ENCODE peak calls at places on chromosomes 5 and 9, in five cellular contexts. G is CD4-positive, alpha-beta T cell; Q is heart left ventricle; E is fibroblast of the aortic adventitia; P is body of pancreas. X is an unnamed sample.

GRCh38 chr5:170420809-170421412 is 31.7 kb upstream of the KCNMB1 start:
- DNase-seq in Q (no peak), G (peak), P (peak), E (peak), X (peak)

GRCh38 chr9:87179556-87180340 is 232.4 kb upstream of the GAS1 start:
- DNase-seq in E (no peak), Q (no peak), P (no peak), G (no peak), X (no peak)

GRCh38 chr5:179131886-179132585 is 71.9 kb downstream of the ZNF354C start:
- DNase-seq in P (no peak), E (no peak), G (no peak), Q (peak), X (no peak)

GRCh38 chr5:134451618-134452505 is 40.2 kb upstream of the CDKN2AIPNL start:
- DNase-seq in E (peak), P (peak), Q (no peak), G (no peak), X (no peak)

GRCh38 chr9:38431101-38431500 is 6.8 kb upstream of the IGFBPL1 start:
- DNase-seq in G (no peak), P (no peak), E (no peak), Q (no peak), X (no peak)

GRCh38 chr5:68290260-68290674 is 74.7 kb downstream of the PIK3R1 start:
- DNase-seq in P (peak), G (no peak), E (peak), Q (no peak), X (no peak)

GRCh38 chr9:122378236-122378635 is 7.4 kb downstream of the PTGS1 start:
- DNase-seq in G (no peak), Q (no peak), E (no peak), P (no peak), X (no peak)

GRCh38 chr9:138049085-138049778 is 171.7 kb downstream of the CACNA1B start:
- DNase-seq in Q (peak), G (no peak), P (no peak), E (no peak), X (no peak)

GRCh38 chr9:97419315-97419867 is 7.5 kb downstream of the TDRD7 start:
- DNase-seq in P (no peak), G (no peak), Q (no peak), E (peak), X (no peak)

GRCh38 chr9:116087246-116087645 is 66.3 kb upstream of the PAPPA start:
- DNase-seq in Q (no peak), P (peak), E (peak), G (no peak), X (no peak)

GRCh38 chr9:120715331-120715924 is 1.2 kb upstream of the MEGF9 start:
- DNase-seq in Q (no peak), P (peak), E (peak), G (no peak), X (no peak)

GRCh38 chr5:40171971-40172370 is 507.7 kb upstream of the PTGER4 start:
- DNase-seq in E (peak), P (no peak), G (no peak), Q (no peak), X (no peak)

GRCh38 chr5:34891981-34892380 is 23.3 kb downstream of the RAD1 start:
- DNase-seq in G (no peak), P (no peak), Q (no peak), E (peak), X (no peak)

GRCh38 chr9:5321058-5321457 is 16.5 kb upstream of the RLN2 start:
- DNase-seq in E (no peak), P (no peak), G (no peak), Q (no peak), X (no peak)

GRCh38 chr9:19461135-19461534 is 52.3 kb downstream of the ACER2 start:
- DNase-seq in Q (no peak), P (no peak), E (no peak), G (no peak), X (no peak)

GRCh38 chr9:19456996-19457693 is 48.3 kb downstream of the ACER2 start:
- DNase-seq in G (peak), E (peak), Q (no peak), P (peak), X (no peak)

GRCh38 chr9:19460258-19460657 is 51.4 kb downstream of the ACER2 start:
- DNase-seq in Q (no peak), E (no peak), P (no peak), G (no peak), X (peak)

GRCh38 chr9:19457694-19458009 is 48.8 kb downstream of the ACER2 start:
- DNase-seq in Q (no peak), G (no peak), E (no peak), P (no peak), X (no peak)
- TF ChIP-seq CTCF in Q (no peak), G (peak), E (no peak), P (no peak), X (no peak)

GRCh38 chr5:59741599-59741998 is 151.9 kb downstream of the PDE4D start:
- DNase-seq in Q (no peak), E (no peak), P (no peak), G (no peak), X (no peak)

GRCh38 chr5:59744531-59744992 is 149.0 kb downstream of the PDE4D start:
- DNase-seq in G (no peak), E (peak), P (no peak), Q (no peak), X (no peak)

GRCh38 chr5:59745422-59745863 is 148.1 kb downstream of the PDE4D start:
- DNase-seq in P (peak), Q (no peak), G (no peak), E (peak), X (no peak)

GRCh38 chr5:59749782-59750520 is 143.6 kb downstream of the PDE4D start:
- DNase-seq in P (no peak), G (no peak), E (no peak), Q (no peak), X (no peak)

DNA sequence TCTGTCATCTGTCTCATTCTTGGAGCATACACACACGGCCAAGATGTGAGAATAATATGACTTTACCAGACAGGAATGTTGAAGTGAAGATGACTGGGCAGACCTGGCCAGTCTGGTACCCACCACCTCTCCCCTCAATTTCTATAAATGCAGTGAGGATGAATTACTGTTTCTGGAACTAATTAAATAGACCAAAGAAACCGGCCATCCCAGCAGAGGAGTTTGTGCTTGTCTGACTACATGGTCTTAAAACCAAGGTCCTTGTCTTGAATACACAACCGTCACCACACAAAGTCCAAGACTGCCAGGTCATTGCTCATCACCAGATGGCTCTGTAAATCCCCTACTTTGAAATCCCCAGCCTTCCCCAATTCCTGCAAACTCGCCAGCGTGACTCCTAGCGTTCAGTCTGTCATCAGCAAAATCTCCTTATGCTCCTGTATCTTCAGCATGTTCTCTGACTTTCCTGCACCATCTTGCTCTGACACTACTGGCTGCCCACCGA is 147.2 kb downstream of the PDE4D start:
- DNase-seq in Q (no peak), P (no peak), E (no peak), G (no peak), X (no peak)
- TF ChIP-seq CTCF in Q (no peak), P (no peak), E (no peak), G (no peak), X (no peak)

DNA sequence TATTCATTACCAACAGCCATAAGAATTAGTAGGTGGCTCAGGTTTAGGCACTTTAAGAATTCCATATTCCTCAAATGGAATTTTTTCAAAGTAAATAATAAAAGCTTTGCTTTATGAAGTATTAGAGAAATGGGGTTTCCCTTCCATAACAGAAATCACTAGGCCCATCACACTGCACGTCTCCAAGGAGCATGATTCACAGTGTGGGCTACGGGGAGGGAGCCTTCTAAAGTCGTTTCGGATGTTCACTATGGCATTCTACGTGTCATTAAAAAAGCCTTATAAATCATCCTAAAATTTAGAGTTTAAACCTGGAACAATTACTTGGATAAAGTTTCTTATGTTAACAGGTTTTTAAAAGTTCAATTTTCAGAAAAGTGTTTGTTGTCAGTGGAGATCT is 115.9 kb downstream of the NFIB start:
- DNase-seq in Q (no peak), G (no peak), P (no peak), E (peak), X (no peak)
- TF ChIP-seq CTCF in Q (no peak), G (no peak), P (no peak), E (no peak), X (no peak)

DNA sequence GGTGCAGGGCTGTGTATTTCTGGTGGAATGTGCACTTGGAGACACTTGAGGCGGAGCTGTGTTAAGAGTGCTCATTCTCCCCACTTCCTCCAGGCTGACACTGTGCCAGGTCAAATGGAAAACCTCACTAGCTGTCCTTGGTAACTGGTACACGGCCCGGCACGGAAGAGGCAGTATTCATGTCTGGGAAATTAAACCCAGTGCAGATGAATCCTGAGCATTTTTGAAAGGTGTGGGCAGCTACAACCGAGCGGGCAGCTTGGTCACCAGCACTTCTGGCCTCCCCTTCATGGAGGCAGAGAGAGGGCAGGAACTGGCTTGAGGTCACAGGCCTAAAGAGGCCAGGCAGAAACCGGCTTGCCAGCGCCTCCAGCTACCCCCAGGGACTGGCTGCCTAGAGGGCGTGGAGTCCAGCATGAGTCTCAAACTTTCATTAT is 1.6 kb downstream of the CLPTM1L start:
- DNase-seq in Q (no peak), P (no peak), G (no peak), E (no peak), X (no peak)
- TF ChIP-seq CTCF in Q (no peak), P (no peak), G (no peak), E (no peak), X (no peak)

GRCh38 chr5:80933061-80933460 is 27.1 kb upstream of the RASGRF2 start:
- DNase-seq in P (no peak), G (no peak), E (no peak), Q (no peak), X (no peak)

GRCh38 chr5:80937591-80937990 is 22.6 kb upstream of the RASGRF2 start:
- DNase-seq in Q (no peak), G (no peak), E (no peak), P (no peak), X (no peak)

GRCh38 chr5:80935811-80936385 is 24.3 kb upstream of the RASGRF2 start:
- DNase-seq in P (no peak), Q (no peak), G (no peak), E (no peak), X (no peak)

GRCh38 chr5:80931423-80931822 is 28.7 kb upstream of the RASGRF2 start:
- DNase-seq in Q (no peak), G (no peak), E (no peak), P (no peak), X (no peak)

GRCh38 chr5:80934751-80935150 is 25.4 kb upstream of the RASGRF2 start:
- DNase-seq in G (no peak), Q (no peak), E (no peak), P (no peak), X (no peak)
- TF ChIP-seq CTCF in G (no peak), Q (no peak), E (no peak), P (no peak), X (no peak)

DNA sequence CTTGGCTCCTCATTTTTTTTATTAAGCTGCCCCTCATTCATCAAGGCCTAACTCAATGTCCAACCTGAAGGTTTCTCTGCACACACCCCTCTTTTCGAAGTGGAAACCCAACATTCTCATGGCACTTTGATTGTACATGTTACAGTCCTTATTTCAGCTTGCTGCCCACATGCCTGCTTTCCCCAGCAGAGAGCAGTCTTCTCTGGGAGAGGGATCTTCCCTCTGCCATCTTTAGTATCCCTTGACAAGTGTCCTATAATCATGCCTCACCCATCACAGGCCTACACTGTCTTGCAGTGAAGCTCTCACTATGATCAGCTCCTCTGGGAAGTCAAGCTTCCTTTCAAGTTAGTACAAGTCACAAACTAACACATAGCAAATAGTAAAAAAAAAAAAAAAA is 175.1 kb downstream of the ACER2 start:
- DNase-seq in E (no peak), P (no peak), Q (no peak), G (no peak), X (no peak)
- TF ChIP-seq CTCF in E (no peak), P (no peak), Q (no peak), G (no peak), X (no peak)

X was measured in D721Med.